ENCODE peak calls at places on chromosome 3, in six cellular contexts. One of them, this sample, is unnamed.

GRCh38 chr3:151675858-151676615 is 57.7 kb upstream of the AADACL2 start:
- DNase-seq in smooth muscle cell of the brain vasculature: no peak
- DNase-seq in IMR-90: no peak
- DNase-seq in stimulated activated CD4-positive, alpha-beta T cell treated with anti-CD3 and anti-CD28 coated beads, Interleukin-2, amount 100 ng/mL, for 48 hours: no peak
- DNase-seq in fibroblast of pulmonary artery: peak; percentile 10
- DNase-seq in bronchial epithelial cell: no peak
- DNase-seq in this sample: no peak

GRCh38 chr3:99322551-99322950 is 315.8 kb upstream of the COL8A1 start:
- DNase-seq in IMR-90: no peak
- DNase-seq in fibroblast of pulmonary artery: peak; percentile 36
- DNase-seq in stimulated activated CD4-positive, alpha-beta T cell treated with anti-CD3 and anti-CD28 coated beads, Interleukin-2, amount 100 ng/mL, for 48 hours: no peak
- DNase-seq in bronchial epithelial cell: no peak
- DNase-seq in smooth muscle cell of the brain vasculature: no peak
- DNase-seq in this sample: no peak

GRCh38 chr3:49462222-49462621 is 7.8 kb upstream of the DAG1 start:
- DNase-seq in smooth muscle cell of the brain vasculature: no peak
- DNase-seq in bronchial epithelial cell: peak; percentile 58
- DNase-seq in fibroblast of pulmonary artery: no peak
- DNase-seq in stimulated activated CD4-positive, alpha-beta T cell treated with anti-CD3 and anti-CD28 coated beads, Interleukin-2, amount 100 ng/mL, for 48 hours: no peak
- DNase-seq in IMR-90: peak; percentile 67
- DNase-seq in this sample: no peak

GRCh38 chr3:85020828-85021227 is 62.0 kb downstream of the CADM2 start:
- DNase-seq in bronchial epithelial cell: no peak
- DNase-seq in smooth muscle cell of the brain vasculature: no peak
- DNase-seq in stimulated activated CD4-positive, alpha-beta T cell treated with anti-CD3 and anti-CD28 coated beads, Interleukin-2, amount 100 ng/mL, for 48 hours: no peak
- DNase-seq in fibroblast of pulmonary artery: no peak
- DNase-seq in IMR-90: no peak
- DNase-seq in this sample: no peak

GRCh38 chr3:134903840-134904239 is 108.8 kb downstream of the EPHB1 start:
- DNase-seq in smooth muscle cell of the brain vasculature: no peak
- DNase-seq in stimulated activated CD4-positive, alpha-beta T cell treated with anti-CD3 and anti-CD28 coated beads, Interleukin-2, amount 100 ng/mL, for 48 hours: no peak
- DNase-seq in IMR-90: no peak
- DNase-seq in fibroblast of pulmonary artery: no peak
- DNase-seq in bronchial epithelial cell: no peak
- DNase-seq in this sample: no peak

GRCh38 chr3:44995142-44995770 is 19.2 kb downstream of the EXOSC7 start:
- DNase-seq in smooth muscle cell of the brain vasculature: peak; percentile 82
- DNase-seq in fibroblast of pulmonary artery: peak; percentile 77
- DNase-seq in stimulated activated CD4-positive, alpha-beta T cell treated with anti-CD3 and anti-CD28 coated beads, Interleukin-2, amount 100 ng/mL, for 48 hours: no peak
- DNase-seq in bronchial epithelial cell: peak; percentile 49
- DNase-seq in IMR-90: peak; percentile 58
- DNase-seq in this sample: no peak

GRCh38 chr3:124636863-124637296 is 93.4 kb upstream of the UMPS start:
- DNase-seq in stimulated activated CD4-positive, alpha-beta T cell treated with anti-CD3 and anti-CD28 coated beads, Interleukin-2, amount 100 ng/mL, for 48 hours: no peak
- DNase-seq in bronchial epithelial cell: no peak
- DNase-seq in IMR-90: no peak
- DNase-seq in smooth muscle cell of the brain vasculature: no peak
- DNase-seq in fibroblast of pulmonary artery: no peak
- DNase-seq in this sample: no peak

GRCh38 chr3:195806916-195807231 is 4.9 kb downstream of the MUC4 start:
- DNase-seq in IMR-90: no peak
- DNase-seq in stimulated activated CD4-positive, alpha-beta T cell treated with anti-CD3 and anti-CD28 coated beads, Interleukin-2, amount 100 ng/mL, for 48 hours: no peak
- DNase-seq in smooth muscle cell of the brain vasculature: no peak
- DNase-seq in bronchial epithelial cell: no peak
- DNase-seq in fibroblast of pulmonary artery: no peak
- DNase-seq in this sample: no peak

GRCh38 chr3:901953-902778 is 190.7 kb upstream of the CNTN6 start:
- DNase-seq in IMR-90: no peak
- DNase-seq in bronchial epithelial cell: peak; percentile 18
- DNase-seq in stimulated activated CD4-positive, alpha-beta T cell treated with anti-CD3 and anti-CD28 coated beads, Interleukin-2, amount 100 ng/mL, for 48 hours: no peak
- DNase-seq in fibroblast of pulmonary artery: peak; percentile 21
- DNase-seq in smooth muscle cell of the brain vasculature: no peak
- DNase-seq in this sample: no peak

GRCh38 chr3:173255555-173255954 is 114.5 kb upstream of the SPATA16 start:
- DNase-seq in stimulated activated CD4-positive, alpha-beta T cell treated with anti-CD3 and anti-CD28 coated beads, Interleukin-2, amount 100 ng/mL, for 48 hours: no peak
- DNase-seq in bronchial epithelial cell: no peak
- DNase-seq in smooth muscle cell of the brain vasculature: no peak
- DNase-seq in fibroblast of pulmonary artery: no peak
- DNase-seq in IMR-90: no peak
- DNase-seq in this sample: no peak

GRCh38 chr3:69326821-69327433 is 59.0 kb downstream of the FRMD4B start:
- DNase-seq in fibroblast of pulmonary artery: no peak
- DNase-seq in bronchial epithelial cell: no peak
- DNase-seq in smooth muscle cell of the brain vasculature: no peak
- DNase-seq in stimulated activated CD4-positive, alpha-beta T cell treated with anti-CD3 and anti-CD28 coated beads, Interleukin-2, amount 100 ng/mL, for 48 hours: peak; percentile 39
- DNase-seq in IMR-90: no peak
- DNase-seq in this sample: no peak

GRCh38 chr3:34056951-34057390 is 258.5 kb downstream of the PDCD6IP start:
- DNase-seq in IMR-90: peak; percentile 49
- DNase-seq in smooth muscle cell of the brain vasculature: no peak
- DNase-seq in bronchial epithelial cell: peak; percentile 4
- DNase-seq in fibroblast of pulmonary artery: peak; percentile 13
- DNase-seq in stimulated activated CD4-positive, alpha-beta T cell treated with anti-CD3 and anti-CD28 coated beads, Interleukin-2, amount 100 ng/mL, for 48 hours: no peak
- DNase-seq in this sample: no peak

This sample was measured in CD4-positive, CD25-positive, alpha-beta regulatory T cell.